ENCODE peak calls at places on chromosome 7, in seven cellular contexts. G is GM12878, X is HCT116, I is H1, Y is SK-N-SH, F is K562, A is HepG2. S is an unnamed sample.

GRCh38 chr7:140982508-140982907 is 32.2 kb downstream of the MRPS33 start:
- DNase-seq in A (no peak), X (no peak), G (no peak), F (no peak), Y (no peak), I (no peak), S (no peak)

GRCh38 chr7:28617308-28617707 is 205.0 kb downstream of the CREB5 start:
- DNase-seq in F (no peak), A (no peak), G (no peak), Y (no peak), I (no peak), X (no peak), S (no peak)

GRCh38 chr7:151246161-151247015 is 2.1 kb downstream of the SMARCD3 start:
- DNase-seq in Y (peak), F (no peak), X (no peak), G (no peak), I (no peak), A (no peak), S (no peak)

GRCh38 chr7:22443370-22444180 is 56.4 kb downstream of the STEAP1B start:
- DNase-seq in F (no peak), Y (no peak), X (no peak), G (no peak), A (peak), I (no peak), S (no peak)

GRCh38 chr7:94510582-94511456 is 1.2 kb downstream of the CASD1 start:
- DNase-seq in Y (peak), I (peak), F (no peak), G (no peak), X (no peak), A (peak), S (no peak)

GRCh38 chr7:18430810-18431209 is 64.7 kb upstream of the HDAC9 start:
- DNase-seq in I (no peak), G (no peak), Y (no peak), F (no peak), X (no peak), A (no peak), S (no peak)

GRCh38 chr7:82677493-82677892 is 233.9 kb upstream of the CACNA2D1 start:
- DNase-seq in G (no peak), F (no peak), I (no peak), X (no peak), A (no peak), Y (no peak), S (no peak)

GRCh38 chr7:26686448-26686981 is 177.9 kb downstream of the SKAP2 start:
- DNase-seq in X (peak), F (peak), I (peak), G (no peak), A (peak), Y (peak), S (peak)

GRCh38 chr7:22137026-22137425 is 191.3 kb upstream of the CDCA7L start:
- DNase-seq in A (no peak), I (no peak), F (no peak), X (no peak), Y (no peak), G (no peak), S (no peak)

GRCh38 chr7:2978403-2978802 is 65.3 kb downstream of the CARD11 start:
- DNase-seq in Y (no peak), F (no peak), G (peak), X (no peak), I (peak), A (no peak), S (peak)

DNA sequence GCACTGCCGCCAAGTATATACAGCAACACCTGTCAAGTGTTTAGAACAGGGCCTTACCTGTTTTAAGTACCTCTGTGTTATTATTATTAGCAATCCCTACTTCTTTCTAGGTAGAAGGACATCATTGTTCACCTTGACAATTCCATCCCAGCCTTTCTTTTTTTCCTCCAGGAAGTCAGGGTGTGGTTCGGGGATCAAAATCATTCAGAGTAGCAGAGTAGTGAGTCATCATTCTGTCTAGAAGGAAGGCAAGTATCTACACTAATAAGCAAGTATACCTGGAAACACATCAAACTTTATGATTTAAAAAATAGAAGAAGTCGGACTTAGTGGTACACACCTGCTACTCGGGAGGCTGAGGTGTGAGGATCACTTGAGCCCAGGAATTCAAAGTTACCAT is 25.5 kb upstream of the CAPZA2 start:
- DNase-seq in F (no peak), I (no peak), X (peak), Y (no peak), G (no peak), A (no peak), S (no peak)
- TF ChIP-seq JUND in F (peak), I (no peak), X (peak), Y (no peak), G (no peak), A (no peak), S (no peak)

GRCh38 chr7:152341039-152341913 is 94.5 kb downstream of the KMT2C start:
- DNase-seq in X (peak), F (no peak), Y (peak), I (no peak), A (peak), G (peak), S (peak)
- TF ChIP-seq JUND in X (no peak), F (no peak), Y (no peak), I (no peak), A (no peak), G (no peak), S (no peak)

GRCh38 chr7:86913709-86914108 is 145.7 kb downstream of the ELAPOR2 start:
- DNase-seq in Y (peak), F (no peak), G (no peak), I (no peak), X (no peak), A (no peak), S (no peak)
- TF ChIP-seq JUND in Y (peak), F (no peak), G (no peak), I (no peak), X (no peak), A (no peak), S (no peak)

GRCh38 chr7:12436896-12437535 is 33.4 kb upstream of the VWDE start:
- DNase-seq in F (no peak), A (no peak), Y (peak), X (no peak), G (no peak), I (no peak), S (no peak)
- TF ChIP-seq JUND in F (no peak), A (no peak), Y (no peak), X (no peak), G (no peak), I (no peak), S (no peak)

GRCh38 chr7:35816514-35816913 is 15.7 kb downstream of the SEPTIN7 start:
- DNase-seq in I (no peak), G (no peak), Y (no peak), F (no peak), A (no peak), X (no peak), S (no peak)
- TF ChIP-seq JUND in I (no peak), G (no peak), Y (no peak), F (no peak), A (no peak), X (no peak), S (no peak)

GRCh38 chr7:99002827-99003212 is 124.5 kb downstream of the TRRAP start:
- DNase-seq in Y (no peak), G (no peak), I (no peak), A (no peak), X (no peak), F (no peak), S (no peak)

GRCh38 chr7:99004216-99004615 is 125.9 kb downstream of the TRRAP start:
- DNase-seq in Y (no peak), G (no peak), X (no peak), I (no peak), F (no peak), A (no peak), S (no peak)

GRCh38 chr7:99002146-99002826 is 124.0 kb downstream of the TRRAP start:
- DNase-seq in Y (no peak), F (no peak), A (no peak), G (no peak), I (no peak), X (no peak), S (no peak)

GRCh38 chr7:99004781-99005500 is 126.6 kb downstream of the TRRAP start:
- DNase-seq in G (no peak), Y (no peak), A (no peak), X (no peak), I (no peak), F (no peak), S (no peak)

DNA sequence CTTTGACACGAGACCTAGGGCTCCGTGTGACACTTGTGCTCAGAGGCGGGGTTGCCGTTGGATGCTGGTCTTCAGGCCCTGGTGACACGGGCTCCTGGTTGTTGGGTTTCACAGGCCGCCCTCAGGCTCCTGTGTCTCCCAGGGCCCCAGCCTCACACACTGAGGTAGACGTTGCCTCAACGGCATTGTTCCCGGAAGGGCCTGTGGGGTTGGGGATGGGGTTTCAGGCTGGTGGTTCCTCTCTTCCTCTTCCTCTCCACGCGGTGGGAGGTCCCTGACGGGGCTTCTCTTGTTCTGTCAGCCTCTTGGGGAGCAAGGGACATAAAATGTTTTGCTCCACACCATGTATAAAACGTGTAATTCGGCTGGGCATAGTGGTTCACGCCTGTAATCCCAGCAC is 125.1 kb downstream of the TRRAP start:
- DNase-seq in G (no peak), Y (no peak), X (no peak), I (no peak), A (no peak), F (no peak), S (no peak)
- TF ChIP-seq JUND in G (no peak), Y (no peak), X (no peak), I (no peak), A (no peak), F (no peak), S (no peak)

GRCh38 chr7:11858026-11858425 is 26.0 kb upstream of the THSD7A start:
- DNase-seq in A (no peak), G (no peak), X (no peak), F (no peak), Y (no peak), I (no peak), S (no peak)

GRCh38 chr7:11858668-11859302 is 26.8 kb upstream of the THSD7A start:
- DNase-seq in Y (no peak), A (no peak), X (no peak), I (no peak), G (no peak), F (no peak), S (peak)
- TF ChIP-seq JUND in Y (no peak), A (no peak), X (no peak), I (no peak), G (no peak), F (no peak), S (no peak)

GRCh38 chr7:155395176-155395797 is 62.6 kb upstream of the EN2 start:
- DNase-seq in A (no peak), F (no peak), I (no peak), X (no peak), G (no peak), Y (peak), S (no peak)

GRCh38 chr7:155399577-155399976 is 58.4 kb upstream of the EN2 start:
- DNase-seq in A (no peak), I (no peak), G (no peak), F (no peak), X (no peak), Y (no peak), S (no peak)

GRCh38 chr7:155396661-155397060 is 61.3 kb upstream of the EN2 start:
- DNase-seq in A (no peak), F (no peak), I (no peak), Y (no peak), G (no peak), X (no peak), S (no peak)

GRCh38 chr7:155401884-155402283 is 56.0 kb upstream of the EN2 start:
- DNase-seq in A (no peak), X (no peak), Y (no peak), I (no peak), G (no peak), F (no peak), S (no peak)

GRCh38 chr7:155398944-155399343 is 59.0 kb upstream of the EN2 start:
- DNase-seq in Y (peak), F (peak), G (no peak), A (no peak), X (no peak), I (no peak), S (no peak)
- TF ChIP-seq JUND in Y (no peak), F (no peak), G (no peak), A (no peak), X (no peak), I (no peak), S (no peak)

GRCh38 chr7:107715531-107715930 is 28.4 kb upstream of the CBLL1 start:
- DNase-seq in Y (no peak), X (no peak), A (no peak), I (no peak), G (no peak), F (no peak), S (no peak)

GRCh38 chr7:107711301-107711700 is 32.6 kb upstream of the CBLL1 start:
- DNase-seq in A (no peak), F (no peak), I (no peak), X (no peak), G (no peak), Y (no peak), S (no peak)

GRCh38 chr7:107712906-107713305 is 31.0 kb upstream of the CBLL1 start:
- DNase-seq in F (no peak), Y (no peak), A (no peak), X (no peak), G (no peak), I (no peak), S (no peak)

GRCh38 chr7:107708956-107709355 is 35.0 kb upstream of the CBLL1 start:
- DNase-seq in X (no peak), G (no peak), F (no peak), A (no peak), I (no peak), Y (no peak), S (no peak)

DNA sequence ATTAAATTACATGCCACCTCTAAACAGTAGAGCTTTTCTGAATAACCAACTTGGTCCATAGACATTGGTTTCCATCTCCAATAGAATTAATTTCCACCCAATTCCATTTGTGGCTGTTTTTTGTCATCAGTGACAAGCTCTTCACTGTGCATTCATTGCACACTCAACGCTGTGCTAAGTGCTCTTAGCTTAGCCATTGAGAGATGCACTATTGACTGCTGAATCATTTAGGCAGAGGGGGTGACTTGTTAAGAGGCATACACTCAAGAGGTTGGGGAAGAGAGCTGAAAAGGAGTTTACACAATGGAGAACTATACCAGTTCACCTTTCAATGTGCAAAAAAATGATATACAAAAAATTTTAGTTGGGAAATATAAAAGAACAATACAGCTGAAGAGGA is 31.9 kb upstream of the CBLL1 start:
- DNase-seq in X (no peak), F (no peak), A (no peak), Y (no peak), G (no peak), I (no peak), S (no peak)
- TF ChIP-seq JUND in X (no peak), F (no peak), A (no peak), Y (no peak), G (no peak), I (no peak), S (no peak)

S was measured in T47D.